ENCODE peak calls at places on chromosomes 7 and 10, in eight cellular contexts. One of them, this sample, is unnamed.
A peak's percentile ranks its signal among the peaks of the same experiment; 100 is the strongest.

GRCh38 chr10:86647773-86648705 is 6.3 kb upstream of the OPN4 start:
- DNase-seq in neural crest cell: no peak
- DNase-seq in heart left ventricle: peak; percentile 29
- DNase-seq in NCI-H1092 treated with DMSO at 0.1 percent for 48 hours: no peak
- DNase-seq in activated CD8-positive, alpha-beta T cell treated with anti-CD3 and anti-CD28 coated beads, Interleukin-2, amount 10 ng/mL, durations not matched to agents 7 days and 5 days: no peak
- DNase-seq in stromal cell of bone marrow: no peak
- DNase-seq in SK-MEL-5: peak; percentile 61
- DNase-seq in AG04449: no peak
- DNase-seq in this sample: no peak

GRCh38 chr7:92075455-92076158 is 58.7 kb downstream of the CYP51A1 start:
- DNase-seq in neural crest cell: no peak
- DNase-seq in AG04449: no peak
- DNase-seq in activated CD8-positive, alpha-beta T cell treated with anti-CD3 and anti-CD28 coated beads, Interleukin-2, amount 10 ng/mL, durations not matched to agents 7 days and 5 days: no peak
- DNase-seq in heart left ventricle: no peak
- DNase-seq in SK-MEL-5: no peak
- DNase-seq in stromal cell of bone marrow: no peak
- DNase-seq in NCI-H1092 treated with DMSO at 0.1 percent for 48 hours: no peak
- DNase-seq in this sample: no peak

GRCh38 chr7:113013761-113014449 is 72.7 kb downstream of the GPR85 start:
- DNase-seq in stromal cell of bone marrow: no peak
- DNase-seq in NCI-H1092 treated with DMSO at 0.1 percent for 48 hours: no peak
- DNase-seq in heart left ventricle: peak; percentile 22
- DNase-seq in neural crest cell: no peak
- DNase-seq in AG04449: no peak
- DNase-seq in activated CD8-positive, alpha-beta T cell treated with anti-CD3 and anti-CD28 coated beads, Interleukin-2, amount 10 ng/mL, durations not matched to agents 7 days and 5 days: no peak
- DNase-seq in SK-MEL-5: no peak
- DNase-seq in this sample: no peak

GRCh38 chr10:73871915-73872710 is 2.2 kb downstream of the CAMK2G start:
- DNase-seq in activated CD8-positive, alpha-beta T cell treated with anti-CD3 and anti-CD28 coated beads, Interleukin-2, amount 10 ng/mL, durations not matched to agents 7 days and 5 days: no peak
- DNase-seq in AG04449: no peak
- DNase-seq in SK-MEL-5: no peak
- DNase-seq in heart left ventricle: no peak
- DNase-seq in stromal cell of bone marrow: no peak
- DNase-seq in neural crest cell: no peak
- DNase-seq in NCI-H1092 treated with DMSO at 0.1 percent for 48 hours: no peak
- DNase-seq in this sample: peak; percentile 59

GRCh38 chr7:105219771-105220160 is 169.0 kb downstream of the SRPK2 start:
- DNase-seq in activated CD8-positive, alpha-beta T cell treated with anti-CD3 and anti-CD28 coated beads, Interleukin-2, amount 10 ng/mL, durations not matched to agents 7 days and 5 days: no peak
- DNase-seq in SK-MEL-5: no peak
- DNase-seq in neural crest cell: no peak
- DNase-seq in NCI-H1092 treated with DMSO at 0.1 percent for 48 hours: no peak
- DNase-seq in AG04449: peak; percentile 17
- DNase-seq in heart left ventricle: no peak
- DNase-seq in stromal cell of bone marrow: no peak
- DNase-seq in this sample: peak; percentile 21

GRCh38 chr7:108051449-108051848 is 48.5 kb upstream of the LAMB1 start:
- DNase-seq in neural crest cell: no peak
- DNase-seq in NCI-H1092 treated with DMSO at 0.1 percent for 48 hours: no peak
- DNase-seq in AG04449: no peak
- DNase-seq in stromal cell of bone marrow: no peak
- DNase-seq in activated CD8-positive, alpha-beta T cell treated with anti-CD3 and anti-CD28 coated beads, Interleukin-2, amount 10 ng/mL, durations not matched to agents 7 days and 5 days: no peak
- DNase-seq in heart left ventricle: no peak
- DNase-seq in SK-MEL-5: no peak
- DNase-seq in this sample: no peak

GRCh38 chr7:88928266-88928665 is 132.7 kb upstream of the TEX47 start:
- DNase-seq in activated CD8-positive, alpha-beta T cell treated with anti-CD3 and anti-CD28 coated beads, Interleukin-2, amount 10 ng/mL, durations not matched to agents 7 days and 5 days: no peak
- DNase-seq in NCI-H1092 treated with DMSO at 0.1 percent for 48 hours: no peak
- DNase-seq in stromal cell of bone marrow: no peak
- DNase-seq in AG04449: no peak
- DNase-seq in neural crest cell: no peak
- DNase-seq in heart left ventricle: no peak
- DNase-seq in SK-MEL-5: no peak
- DNase-seq in this sample: no peak

GRCh38 chr7:151167197-151167911 is at the start of gene GBX1:
- DNase-seq in NCI-H1092 treated with DMSO at 0.1 percent for 48 hours: no peak
- DNase-seq in heart left ventricle: no peak
- DNase-seq in SK-MEL-5: no peak
- DNase-seq in stromal cell of bone marrow: no peak
- DNase-seq in neural crest cell: peak; percentile 41
- DNase-seq in AG04449: no peak
- DNase-seq in activated CD8-positive, alpha-beta T cell treated with anti-CD3 and anti-CD28 coated beads, Interleukin-2, amount 10 ng/mL, durations not matched to agents 7 days and 5 days: no peak
- DNase-seq in this sample: no peak

GRCh38 chr10:69413221-69413865 is 3.4 kb downstream of the TACR2 start:
- DNase-seq in neural crest cell: peak; percentile 58
- DNase-seq in AG04449: no peak
- DNase-seq in heart left ventricle: peak; percentile 79
- DNase-seq in stromal cell of bone marrow: peak; percentile 53
- DNase-seq in activated CD8-positive, alpha-beta T cell treated with anti-CD3 and anti-CD28 coated beads, Interleukin-2, amount 10 ng/mL, durations not matched to agents 7 days and 5 days: peak; percentile 62
- DNase-seq in NCI-H1092 treated with DMSO at 0.1 percent for 48 hours: peak; percentile 43
- DNase-seq in SK-MEL-5: peak; percentile 61
- DNase-seq in this sample: peak; percentile 82

GRCh38 chr7:71350680-71351079 is 218.7 kb downstream of the GALNT17 start:
- DNase-seq in heart left ventricle: no peak
- DNase-seq in AG04449: no peak
- DNase-seq in neural crest cell: no peak
- DNase-seq in SK-MEL-5: no peak
- DNase-seq in activated CD8-positive, alpha-beta T cell treated with anti-CD3 and anti-CD28 coated beads, Interleukin-2, amount 10 ng/mL, durations not matched to agents 7 days and 5 days: no peak
- DNase-seq in stromal cell of bone marrow: no peak
- DNase-seq in NCI-H1092 treated with DMSO at 0.1 percent for 48 hours: no peak
- DNase-seq in this sample: no peak

GRCh38 chr10:116960066-116960465 is 44.9 kb downstream of the SHTN1 start:
- DNase-seq in SK-MEL-5: peak; percentile 93
- DNase-seq in stromal cell of bone marrow: peak; percentile 30
- DNase-seq in heart left ventricle: no peak
- DNase-seq in NCI-H1092 treated with DMSO at 0.1 percent for 48 hours: no peak
- DNase-seq in neural crest cell: no peak
- DNase-seq in AG04449: no peak
- DNase-seq in activated CD8-positive, alpha-beta T cell treated with anti-CD3 and anti-CD28 coated beads, Interleukin-2, amount 10 ng/mL, durations not matched to agents 7 days and 5 days: no peak
- DNase-seq in this sample: no peak

GRCh38 chr10:44366936-44367630 is 17.8 kb downstream of the CXCL12 start:
- DNase-seq in neural crest cell: no peak
- DNase-seq in SK-MEL-5: no peak
- DNase-seq in activated CD8-positive, alpha-beta T cell treated with anti-CD3 and anti-CD28 coated beads, Interleukin-2, amount 10 ng/mL, durations not matched to agents 7 days and 5 days: no peak
- DNase-seq in AG04449: no peak
- DNase-seq in NCI-H1092 treated with DMSO at 0.1 percent for 48 hours: no peak
- DNase-seq in heart left ventricle: no peak
- DNase-seq in stromal cell of bone marrow: no peak
- DNase-seq in this sample: no peak

GRCh38 chr10:101289541-101289940 is 60.3 kb upstream of the LBX1 start:
- DNase-seq in NCI-H1092 treated with DMSO at 0.1 percent for 48 hours: no peak
- DNase-seq in heart left ventricle: no peak
- DNase-seq in activated CD8-positive, alpha-beta T cell treated with anti-CD3 and anti-CD28 coated beads, Interleukin-2, amount 10 ng/mL, durations not matched to agents 7 days and 5 days: no peak
- DNase-seq in stromal cell of bone marrow: no peak
- DNase-seq in AG04449: no peak
- DNase-seq in neural crest cell: no peak
- DNase-seq in SK-MEL-5: no peak
- DNase-seq in this sample: no peak

GRCh38 chr10:117460846-117461765 is 81.4 kb upstream of the EMX2 start:
- DNase-seq in SK-MEL-5: no peak
- DNase-seq in NCI-H1092 treated with DMSO at 0.1 percent for 48 hours: no peak
- DNase-seq in activated CD8-positive, alpha-beta T cell treated with anti-CD3 and anti-CD28 coated beads, Interleukin-2, amount 10 ng/mL, durations not matched to agents 7 days and 5 days: no peak
- DNase-seq in neural crest cell: no peak
- DNase-seq in AG04449: peak; percentile 80
- DNase-seq in heart left ventricle: no peak
- DNase-seq in stromal cell of bone marrow: peak; percentile 77
- DNase-seq in this sample: no peak

GRCh38 chr7:12805957-12806356 is 118.5 kb downstream of the ARL4A start:
- DNase-seq in stromal cell of bone marrow: no peak
- DNase-seq in SK-MEL-5: no peak
- DNase-seq in activated CD8-positive, alpha-beta T cell treated with anti-CD3 and anti-CD28 coated beads, Interleukin-2, amount 10 ng/mL, durations not matched to agents 7 days and 5 days: no peak
- DNase-seq in neural crest cell: no peak
- DNase-seq in heart left ventricle: no peak
- DNase-seq in AG04449: no peak
- DNase-seq in NCI-H1092 treated with DMSO at 0.1 percent for 48 hours: no peak
- DNase-seq in this sample: no peak

GRCh38 chr10:50367732-50368131 is 116.4 kb upstream of the ASAH2 start:
- DNase-seq in stromal cell of bone marrow: peak; percentile 18
- DNase-seq in AG04449: no peak
- DNase-seq in heart left ventricle: no peak
- DNase-seq in SK-MEL-5: peak; percentile 43
- DNase-seq in NCI-H1092 treated with DMSO at 0.1 percent for 48 hours: no peak
- DNase-seq in neural crest cell: peak; percentile 3
- DNase-seq in activated CD8-positive, alpha-beta T cell treated with anti-CD3 and anti-CD28 coated beads, Interleukin-2, amount 10 ng/mL, durations not matched to agents 7 days and 5 days: no peak
- DNase-seq in this sample: no peak

GRCh38 chr10:34816067-34817002 is 1.2 kb upstream of the PARD3 start:
- DNase-seq in activated CD8-positive, alpha-beta T cell treated with anti-CD3 and anti-CD28 coated beads, Interleukin-2, amount 10 ng/mL, durations not matched to agents 7 days and 5 days: no peak
- DNase-seq in NCI-H1092 treated with DMSO at 0.1 percent for 48 hours: no peak
- DNase-seq in SK-MEL-5: peak; percentile 26
- DNase-seq in neural crest cell: peak; percentile 16
- DNase-seq in AG04449: no peak
- DNase-seq in stromal cell of bone marrow: no peak
- DNase-seq in heart left ventricle: peak; percentile 40
- DNase-seq in this sample: peak; percentile 36

GRCh38 chr7:66330961-66331360 is 125.8 kb downstream of the TPST1 start:
- DNase-seq in heart left ventricle: peak; percentile 86
- DNase-seq in AG04449: no peak
- DNase-seq in neural crest cell: no peak
- DNase-seq in stromal cell of bone marrow: peak; percentile 23
- DNase-seq in activated CD8-positive, alpha-beta T cell treated with anti-CD3 and anti-CD28 coated beads, Interleukin-2, amount 10 ng/mL, durations not matched to agents 7 days and 5 days: no peak
- DNase-seq in SK-MEL-5: peak; percentile 82
- DNase-seq in NCI-H1092 treated with DMSO at 0.1 percent for 48 hours: no peak
- DNase-seq in this sample: peak; percentile 36

GRCh38 chr10:133251388-133252222 is 13.9 kb downstream of the VENTX start:
- DNase-seq in activated CD8-positive, alpha-beta T cell treated with anti-CD3 and anti-CD28 coated beads, Interleukin-2, amount 10 ng/mL, durations not matched to agents 7 days and 5 days: no peak
- DNase-seq in neural crest cell: no peak
- DNase-seq in SK-MEL-5: no peak
- DNase-seq in AG04449: no peak
- DNase-seq in NCI-H1092 treated with DMSO at 0.1 percent for 48 hours: no peak
- DNase-seq in heart left ventricle: no peak
- DNase-seq in stromal cell of bone marrow: no peak
- DNase-seq in this sample: no peak

GRCh38 chr7:152709307-152710133 is 33.6 kb upstream of the XRCC2 start:
- DNase-seq in NCI-H1092 treated with DMSO at 0.1 percent for 48 hours: no peak
- DNase-seq in SK-MEL-5: peak; percentile 32
- DNase-seq in heart left ventricle: no peak
- DNase-seq in AG04449: no peak
- DNase-seq in stromal cell of bone marrow: peak; percentile 11
- DNase-seq in neural crest cell: no peak
- DNase-seq in activated CD8-positive, alpha-beta T cell treated with anti-CD3 and anti-CD28 coated beads, Interleukin-2, amount 10 ng/mL, durations not matched to agents 7 days and 5 days: no peak
- DNase-seq in this sample: no peak